ENCODE peak calls at places on chromosome 2, in ten cellular contexts. One of them, this sample, is unnamed.

GRCh38 chr2:71100195-71100964 is 29.6 kb downstream of the MCEE start:
- DNase-seq in AG09309: peak
- DNase-seq in breast epithelium: peak
- DNase-seq in kidney glomerular epithelial cell: peak
- DNase-seq in NCI-H226: peak
- DNase-seq in T-helper 1 cell: peak
- DNase-seq in T1000: no peak
- DNase-seq in globus pallidus: peak
- DNase-seq in lung: peak
- DNase-seq in foreskin keratinocyte: peak
- DNase-seq in this sample: peak

GRCh38 chr2:16546128-16546754 is 119.4 kb downstream of the CYRIA start:
- DNase-seq in lung: no peak
- DNase-seq in T-helper 1 cell: peak
- DNase-seq in globus pallidus: no peak
- DNase-seq in kidney glomerular epithelial cell: peak
- DNase-seq in foreskin keratinocyte: peak
- DNase-seq in T1000: no peak
- DNase-seq in NCI-H226: peak
- DNase-seq in breast epithelium: no peak
- DNase-seq in AG09309: no peak
- DNase-seq in this sample: peak

GRCh38 chr2:203887680-203888079 is 20.1 kb downstream of the CTLA4 start:
- DNase-seq in globus pallidus: peak
- DNase-seq in kidney glomerular epithelial cell: no peak
- DNase-seq in breast epithelium: no peak
- DNase-seq in lung: no peak
- DNase-seq in AG09309: no peak
- DNase-seq in foreskin keratinocyte: no peak
- DNase-seq in T-helper 1 cell: no peak
- DNase-seq in T1000: no peak
- DNase-seq in NCI-H226: no peak
- DNase-seq in this sample: no peak

GRCh38 chr2:33765122-33765521 is 166.0 kb upstream of the FAM98A start:
- DNase-seq in NCI-H226: no peak
- DNase-seq in lung: no peak
- DNase-seq in foreskin keratinocyte: no peak
- DNase-seq in T-helper 1 cell: no peak
- DNase-seq in breast epithelium: no peak
- DNase-seq in kidney glomerular epithelial cell: no peak
- DNase-seq in AG09309: no peak
- DNase-seq in T1000: no peak
- DNase-seq in globus pallidus: no peak
- DNase-seq in this sample: no peak

GRCh38 chr2:121969155-121969554 is 213.7 kb downstream of the TSN start:
- DNase-seq in breast epithelium: peak
- DNase-seq in NCI-H226: no peak
- DNase-seq in T-helper 1 cell: no peak
- DNase-seq in kidney glomerular epithelial cell: no peak
- DNase-seq in AG09309: no peak
- DNase-seq in globus pallidus: peak
- DNase-seq in T1000: no peak
- DNase-seq in lung: no peak
- DNase-seq in foreskin keratinocyte: no peak
- DNase-seq in this sample: no peak

GRCh38 chr2:173205375-173205774 is 129.7 kb downstream of the MAP3K20 start:
- DNase-seq in kidney glomerular epithelial cell: no peak
- DNase-seq in lung: no peak
- DNase-seq in NCI-H226: no peak
- DNase-seq in AG09309: no peak
- DNase-seq in foreskin keratinocyte: no peak
- DNase-seq in T-helper 1 cell: no peak
- DNase-seq in breast epithelium: peak
- DNase-seq in T1000: no peak
- DNase-seq in globus pallidus: peak
- DNase-seq in this sample: no peak

GRCh38 chr2:9724565-9724964 is 93.8 kb upstream of the YWHAQ start:
- DNase-seq in globus pallidus: no peak
- DNase-seq in breast epithelium: no peak
- DNase-seq in lung: no peak
- DNase-seq in T-helper 1 cell: no peak
- DNase-seq in AG09309: no peak
- DNase-seq in T1000: no peak
- DNase-seq in NCI-H226: no peak
- DNase-seq in kidney glomerular epithelial cell: no peak
- DNase-seq in foreskin keratinocyte: no peak
- DNase-seq in this sample: no peak

GRCh38 chr2:161676902-161677496 is 52.8 kb downstream of the SLC4A10 start:
- DNase-seq in breast epithelium: no peak
- DNase-seq in T1000: no peak
- DNase-seq in globus pallidus: no peak
- DNase-seq in foreskin keratinocyte: no peak
- DNase-seq in kidney glomerular epithelial cell: no peak
- DNase-seq in AG09309: no peak
- DNase-seq in T-helper 1 cell: no peak
- DNase-seq in lung: no peak
- DNase-seq in NCI-H226: no peak
- DNase-seq in this sample: no peak

GRCh38 chr2:156436477-156437085 is 402 bp downstream of the GPD2 start:
- DNase-seq in globus pallidus: peak
- DNase-seq in T-helper 1 cell: peak
- DNase-seq in NCI-H226: no peak
- DNase-seq in AG09309: no peak
- DNase-seq in kidney glomerular epithelial cell: no peak
- DNase-seq in foreskin keratinocyte: peak
- DNase-seq in lung: no peak
- DNase-seq in T1000: no peak
- DNase-seq in breast epithelium: no peak
- DNase-seq in this sample: no peak

GRCh38 chr2:183389546-183390080 is 265.4 kb downstream of the NUP35 start:
- DNase-seq in foreskin keratinocyte: no peak
- DNase-seq in globus pallidus: no peak
- DNase-seq in T-helper 1 cell: no peak
- DNase-seq in kidney glomerular epithelial cell: no peak
- DNase-seq in lung: no peak
- DNase-seq in T1000: no peak
- DNase-seq in breast epithelium: no peak
- DNase-seq in NCI-H226: no peak
- DNase-seq in AG09309: no peak
- DNase-seq in this sample: no peak

GRCh38 chr2:55759271-55759921 is 65.8 kb upstream of the PNPT1 start:
- DNase-seq in AG09309: no peak
- DNase-seq in NCI-H226: no peak
- DNase-seq in lung: no peak
- DNase-seq in T-helper 1 cell: no peak
- DNase-seq in foreskin keratinocyte: no peak
- DNase-seq in breast epithelium: no peak
- DNase-seq in kidney glomerular epithelial cell: no peak
- DNase-seq in globus pallidus: no peak
- DNase-seq in T1000: no peak
- DNase-seq in this sample: no peak

GRCh38 chr2:71530246-71530986 is 77.1 kb downstream of the DYSF start:
- DNase-seq in AG09309: no peak
- DNase-seq in globus pallidus: no peak
- DNase-seq in kidney glomerular epithelial cell: peak
- DNase-seq in T-helper 1 cell: peak
- DNase-seq in breast epithelium: no peak
- DNase-seq in lung: no peak
- DNase-seq in T1000: no peak
- DNase-seq in foreskin keratinocyte: no peak
- DNase-seq in NCI-H226: peak
- DNase-seq in this sample: peak